ENCODE peak calls at places on chromosome X, in seven cellular contexts. V is gastrocnemius medialis; N is CD8-positive, alpha-beta memory T cell; D is left ventricle myocardium inferior; M is endodermal cell; W is PC-3; R is lung. I is an unnamed sample.
A peak's percentile ranks its signal among the peaks of the same experiment; 100 is the strongest.

GRCh38 chrX:1401611-1402430 is 9.9 kb upstream of the SLC25A6 start:
- DNase-seq in R (no peak), D (peak; percentile 12), W (no peak), V (no peak), M (no peak), N (no peak), I (no peak)

GRCh38 chrX:70445197-70445656 is 592 bp downstream of the DLG3 start:
- DNase-seq in D (no peak), W (no peak), V (no peak), R (no peak), M (no peak), N (no peak), I (no peak)

GRCh38 chrX:3144651-3145050 is 103.4 kb downstream of the ARSF start:
- DNase-seq in N (no peak), W (no peak), R (no peak), D (no peak), V (no peak), M (no peak), I (no peak)

GRCh38 chrX:1555370-1555769 is 18.4 kb upstream of the P2RY8 start:
- DNase-seq in R (no peak), W (no peak), V (no peak), M (no peak), N (no peak), D (no peak), I (no peak)

GRCh38 chrX:23786268-23786815 is 3.4 kb downstream of the SAT1 start:
- DNase-seq in M (no peak), W (no peak), R (no peak), N (no peak), D (no peak), V (no peak), I (no peak)

GRCh38 chrX:145803508-145803907 is 14.1 kb upstream of the SLITRK2 start:
- DNase-seq in W (no peak), N (no peak), R (no peak), V (no peak), D (no peak), M (no peak), I (no peak)

GRCh38 chrX:130728208-130728607 is 174.8 kb downstream of the ENOX2 start:
- DNase-seq in M (no peak), N (no peak), R (no peak), D (no peak), W (peak; percentile 59), V (no peak), I (no peak)

GRCh38 chrX:70168238-70169188 is 8.8 kb upstream of the DGAT2L6 start:
- DNase-seq in D (no peak), V (no peak), N (no peak), M (peak; percentile 72), R (no peak), W (peak; percentile 75), I (no peak)

GRCh38 chrX:118823263-118824172 is at the start of gene ZCCHC12:
- DNase-seq in N (peak; percentile 62), W (peak; percentile 40), M (peak; percentile 93), R (no peak), D (peak; percentile 16), V (no peak), I (peak; percentile 4)

GRCh38 chrX:11619426-11619825 is 46.3 kb downstream of the ARHGAP6 start:
- DNase-seq in W (peak; percentile 19), D (no peak), V (no peak), R (no peak), N (no peak), M (no peak), I (no peak)

GRCh38 chrX:146054311-146054710 is 236.7 kb downstream of the SLITRK2 start:
- DNase-seq in N (no peak), R (no peak), M (no peak), D (no peak), W (no peak), V (no peak), I (no peak)

DNA sequence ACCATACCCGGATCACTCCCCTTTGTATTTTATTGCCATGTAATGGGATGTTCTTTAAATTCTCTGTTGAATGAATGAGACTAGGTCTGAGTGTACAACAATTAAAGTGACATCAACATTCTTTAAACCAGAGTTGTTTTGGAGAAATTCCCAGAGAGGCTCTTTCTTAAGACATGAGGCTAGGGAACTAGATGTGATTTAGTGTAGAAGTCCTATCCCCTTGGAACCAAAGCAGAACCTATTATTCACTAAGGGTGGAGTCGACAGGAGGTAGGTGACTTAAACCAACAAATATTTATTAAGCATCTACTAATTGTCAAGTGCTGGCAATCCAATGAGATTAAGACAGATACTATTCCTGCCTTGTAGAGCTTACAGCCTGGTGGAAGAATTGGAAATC is 1.7 kb downstream of the EIF1AX start:
- DNase-seq in W (peak; percentile 43), D (no peak), V (no peak), M (no peak), N (no peak), R (no peak), I (no peak)
- H3K36me3 ChIP-seq in W (peaks cover 50% of the 10 kb centered on the region), D (peaks cover 32% of the 10 kb centered on the region), V (peaks cover 2% of the 10 kb centered on the region), M (peaks cover 46% of the 10 kb centered on the region), N (peaks cover 5% of the 10 kb centered on the region), R (peaks cover 8% of the 10 kb centered on the region), I (no peaks in the 10 kb centered on the region)

GRCh38 chrX:77299549-77299948 is 147.6 kb upstream of the FGF16 start:
- DNase-seq in V (no peak), W (no peak), R (no peak), N (no peak), M (no peak), D (no peak), I (no peak)
- H3K36me3 ChIP-seq in V (no peaks in the 10 kb centered on the region), W (no peaks in the 10 kb centered on the region), R (no peaks in the 10 kb centered on the region), N (no peaks in the 10 kb centered on the region), M (no peaks in the 10 kb centered on the region), D (no peaks in the 10 kb centered on the region), I (no peaks in the 10 kb centered on the region)

GRCh38 chrX:48919360-48919821 is 567 bp upstream of the PIM2 start:
- DNase-seq in M (peak; percentile 83), W (no peak), R (no peak), N (no peak), D (no peak), V (no peak), I (no peak)

GRCh38 chrX:48918303-48918643 is 551 bp downstream of the PIM2 start:
- DNase-seq in R (no peak), D (no peak), N (no peak), V (no peak), W (no peak), M (no peak), I (no peak)

GRCh38 chrX:48918644-48919340 is at the start of gene PIM2:
- DNase-seq in W (peak; percentile 95), N (peak; percentile 93), M (peak; percentile 95), D (peak; percentile 88), V (peak; percentile 78), R (peak; percentile 91), I (peak; percentile 93)

GRCh38 chrX:48914593-48915493 is 3.4 kb upstream of the SLC35A2 start:
- DNase-seq in W (no peak), M (no peak), N (no peak), D (no peak), R (no peak), V (no peak), I (no peak)

DNA sequence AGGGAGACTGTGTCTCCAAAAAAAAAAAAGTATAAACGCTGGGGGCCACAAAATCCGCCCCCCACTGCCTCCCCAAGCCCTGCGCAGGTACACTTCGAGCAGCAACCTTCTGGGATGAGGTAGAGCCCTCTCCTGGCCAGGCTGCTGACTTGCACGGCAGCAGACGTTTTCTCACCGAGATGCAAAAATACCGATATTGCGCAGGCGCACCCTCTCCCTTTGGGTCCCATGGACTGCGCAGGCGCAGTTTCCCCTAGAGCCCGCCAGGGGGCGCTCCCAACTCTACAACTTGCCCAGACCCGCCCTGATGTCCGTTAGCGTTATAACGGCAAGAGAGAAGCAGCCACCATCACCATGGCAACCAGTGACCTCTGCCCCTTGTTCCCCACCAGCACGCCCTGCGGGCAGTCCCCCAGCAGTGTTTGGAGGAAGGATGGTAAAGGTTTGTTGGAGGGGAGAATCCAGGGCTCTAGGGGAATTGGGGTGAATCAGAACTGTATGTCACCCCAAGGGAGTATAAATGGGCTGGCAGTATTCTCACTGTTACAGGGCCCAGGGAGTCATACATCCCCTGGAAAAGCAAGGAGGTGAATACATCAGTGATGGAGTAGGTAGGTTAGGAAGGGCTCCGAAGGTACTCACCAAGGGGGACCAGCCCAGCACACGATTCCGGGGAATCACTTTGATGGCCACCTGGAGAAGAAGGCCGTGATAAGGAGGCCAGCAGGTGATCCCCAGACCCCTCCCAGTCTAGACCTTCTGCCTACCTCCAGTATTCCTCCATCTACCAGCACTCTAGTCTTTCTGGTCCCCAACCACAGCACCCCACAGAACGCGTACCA is 1.5 kb downstream of the PIM2 start:
- DNase-seq in R (peak; percentile 91), N (peak; percentile 89), M (peak; percentile 94), W (peak; percentile 93), V (peak; percentile 75), D (peak; percentile 86), I (peak; percentile 85)
- H3K36me3 ChIP-seq in R (peaks cover 5% of the 10 kb centered on the region), N (peaks cover 33% of the 10 kb centered on the region), M (peaks cover 35% of the 10 kb centered on the region), W (peaks cover 11% of the 10 kb centered on the region), V (no peaks in the 10 kb centered on the region), D (no peaks in the 10 kb centered on the region), I (no peaks in the 10 kb centered on the region)

GRCh38 chrX:46226422-46226821 is 318.8 kb downstream of the ZNF674 start:
- DNase-seq in V (no peak), D (no peak), R (no peak), M (no peak), W (no peak), N (no peak), I (no peak)

GRCh38 chrX:46228389-46228788 is 316.8 kb downstream of the ZNF674 start:
- DNase-seq in R (no peak), N (no peak), V (no peak), W (no peak), M (no peak), D (no peak), I (no peak)
- H3K36me3 ChIP-seq in R (no peaks in the 10 kb centered on the region), N (no peaks in the 10 kb centered on the region), V (no peaks in the 10 kb centered on the region), W (no peaks in the 10 kb centered on the region), M (no peaks in the 10 kb centered on the region), D (no peaks in the 10 kb centered on the region), I (no peaks in the 10 kb centered on the region)

DNA sequence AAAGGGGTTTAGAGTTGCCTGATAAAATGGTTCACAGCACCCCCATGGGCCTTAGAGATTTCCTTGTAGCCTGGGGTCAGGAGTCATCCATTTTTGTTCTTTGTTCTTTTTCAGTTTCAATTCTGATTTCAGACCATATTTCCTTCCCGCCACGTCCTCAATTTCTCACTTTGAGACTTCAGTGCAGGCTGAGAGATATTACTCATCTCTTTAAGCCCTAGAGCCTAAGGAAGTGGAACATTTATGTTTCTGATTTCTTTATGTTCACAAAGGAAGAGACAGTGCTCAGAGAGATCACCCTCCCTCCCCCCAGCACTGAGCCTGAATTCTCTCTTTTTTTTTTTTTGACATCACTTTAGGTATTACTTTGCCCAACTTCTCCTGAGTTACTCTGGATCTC is 56.3 kb downstream of the MSN start:
- DNase-seq in V (no peak), M (no peak), D (no peak), N (peak; percentile 21), R (no peak), W (no peak), I (no peak)
- H3K36me3 ChIP-seq in V (no peaks in the 10 kb centered on the region), M (peaks cover 35% of the 10 kb centered on the region), D (no peaks in the 10 kb centered on the region), N (peaks cover 23% of the 10 kb centered on the region), R (peaks cover 15% of the 10 kb centered on the region), W (peaks cover 34% of the 10 kb centered on the region), I (no peaks in the 10 kb centered on the region)